ENCODE peak calls at places on chromosomes 2 and 18, in six cellular contexts. One of them, this sample, is unnamed.

GRCh38 chr18:31679133-31679731 is 5.1 kb downstream of the B4GALT6 start:
- DNase-seq in bronchial epithelial cell: peak; percentile 96
- DNase-seq in Karpas-422: no peak
- DNase-seq in psoas muscle: no peak
- DNase-seq in lung: no peak
- DNase-seq in Peyer's patch: no peak
- DNase-seq in this sample: no peak

GRCh38 chr2:112814278-112814677 is 22.3 kb downstream of the IL1B start:
- DNase-seq in psoas muscle: no peak
- DNase-seq in bronchial epithelial cell: peak; percentile 97
- DNase-seq in Karpas-422: no peak
- DNase-seq in lung: no peak
- DNase-seq in Peyer's patch: no peak
- DNase-seq in this sample: no peak

GRCh38 chr2:126761256-126761980 is 105.5 kb downstream of the GYPC start:
- DNase-seq in psoas muscle: no peak
- DNase-seq in Peyer's patch: no peak
- DNase-seq in Karpas-422: no peak
- DNase-seq in bronchial epithelial cell: no peak
- DNase-seq in lung: no peak
- DNase-seq in this sample: no peak

GRCh38 chr2:33457588-33458247 is 18.7 kb upstream of the RASGRP3 start:
- DNase-seq in Karpas-422: no peak
- DNase-seq in psoas muscle: peak; percentile 36
- DNase-seq in Peyer's patch: no peak
- DNase-seq in bronchial epithelial cell: no peak
- DNase-seq in lung: no peak
- DNase-seq in this sample: no peak

GRCh38 chr2:40511661-40512213 is 59.8 kb upstream of the SLC8A1 start:
- DNase-seq in bronchial epithelial cell: no peak
- DNase-seq in lung: peak; percentile 30
- DNase-seq in Peyer's patch: no peak
- DNase-seq in Karpas-422: no peak
- DNase-seq in psoas muscle: peak; percentile 18
- DNase-seq in this sample: no peak

GRCh38 chr2:170712653-170713279 is 2.4 kb upstream of the SP5 start:
- DNase-seq in bronchial epithelial cell: no peak
- DNase-seq in lung: no peak
- DNase-seq in Karpas-422: no peak
- DNase-seq in psoas muscle: no peak
- DNase-seq in Peyer's patch: no peak
- DNase-seq in this sample: no peak

GRCh38 chr2:12046641-12047040 is 300.2 kb downstream of the LPIN1 start:
- DNase-seq in Peyer's patch: no peak
- DNase-seq in Karpas-422: peak; percentile 62
- DNase-seq in lung: no peak
- DNase-seq in bronchial epithelial cell: peak; percentile 52
- DNase-seq in psoas muscle: no peak
- DNase-seq in this sample: no peak

GRCh38 chr2:9095690-9096089 is 92.2 kb upstream of the MBOAT2 start:
- DNase-seq in psoas muscle: peak; percentile 34
- DNase-seq in lung: peak; percentile 48
- DNase-seq in Peyer's patch: peak; percentile 66
- DNase-seq in Karpas-422: no peak
- DNase-seq in bronchial epithelial cell: no peak
- DNase-seq in this sample: no peak

GRCh38 chr18:67425724-67426123 is 90.8 kb downstream of the DSEL start:
- DNase-seq in bronchial epithelial cell: peak; percentile 99
- DNase-seq in Karpas-422: no peak
- DNase-seq in lung: no peak
- DNase-seq in Peyer's patch: no peak
- DNase-seq in psoas muscle: no peak
- DNase-seq in this sample: no peak

GRCh38 chr2:165401285-165401852 is 68.1 kb upstream of the CSRNP3 start:
- DNase-seq in psoas muscle: no peak
- DNase-seq in bronchial epithelial cell: peak; percentile 71
- DNase-seq in Peyer's patch: no peak
- DNase-seq in Karpas-422: peak; percentile 85
- DNase-seq in lung: no peak
- DNase-seq in this sample: no peak

GRCh38 chr2:179377296-179377695 is 112.7 kb upstream of the SESTD1 start:
- DNase-seq in lung: no peak
- DNase-seq in Peyer's patch: no peak
- DNase-seq in Karpas-422: peak; percentile 23
- DNase-seq in bronchial epithelial cell: no peak
- DNase-seq in psoas muscle: no peak
- DNase-seq in this sample: no peak

GRCh38 chr18:65215865-65216466 is 534.8 kb upstream of the CDH7 start:
- DNase-seq in bronchial epithelial cell: no peak
- DNase-seq in psoas muscle: no peak
- DNase-seq in lung: no peak
- DNase-seq in Karpas-422: no peak
- DNase-seq in Peyer's patch: no peak
- DNase-seq in this sample: no peak

GRCh38 chr2:138502253-138503086 is 900 bp downstream of the SPOPL start:
- DNase-seq in Peyer's patch: no peak
- DNase-seq in Karpas-422: peak; percentile 68
- DNase-seq in bronchial epithelial cell: peak; percentile 34
- DNase-seq in lung: no peak
- DNase-seq in psoas muscle: no peak
- DNase-seq in this sample: no peak

GRCh38 chr2:171966268-171966667 is 33.5 kb upstream of the METAP1D start:
- DNase-seq in lung: no peak
- DNase-seq in bronchial epithelial cell: no peak
- DNase-seq in psoas muscle: no peak
- DNase-seq in Karpas-422: no peak
- DNase-seq in Peyer's patch: no peak
- DNase-seq in this sample: no peak

GRCh38 chr18:12479982-12480381 is 72.3 kb downstream of the PRELID3A start:
- DNase-seq in Karpas-422: no peak
- DNase-seq in lung: no peak
- DNase-seq in bronchial epithelial cell: no peak
- DNase-seq in Peyer's patch: no peak
- DNase-seq in psoas muscle: no peak
- DNase-seq in this sample: no peak

DNA sequence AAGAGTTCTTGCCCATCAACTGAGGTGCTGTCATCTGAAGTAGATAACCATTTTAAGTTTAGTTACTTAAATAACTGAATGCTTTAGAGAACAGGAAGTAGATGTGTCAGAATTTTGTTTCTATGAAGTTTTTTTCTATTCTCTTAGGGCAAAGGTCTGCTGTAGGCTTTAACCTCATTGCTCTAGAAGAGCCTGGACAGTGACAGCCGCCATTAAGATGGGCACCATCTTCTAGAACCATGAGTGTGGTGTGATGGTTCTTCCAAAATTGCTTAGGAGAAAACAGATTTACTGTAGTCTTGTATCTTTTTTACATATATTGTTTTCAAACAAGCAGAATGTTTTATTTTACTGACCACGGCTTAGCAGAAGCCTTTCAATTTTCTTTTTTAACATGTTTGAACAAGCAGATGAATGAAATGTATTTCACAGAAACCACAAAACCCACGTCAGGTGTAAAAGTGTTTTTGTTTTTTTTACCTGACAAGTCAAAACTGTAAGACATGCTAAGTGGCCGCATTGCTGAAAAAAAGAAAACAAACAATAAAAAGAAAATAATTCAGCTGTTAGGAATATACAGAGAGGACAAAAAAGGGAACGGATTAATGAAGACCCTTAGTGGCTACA is 77.9 kb downstream of the PRELID3A start:
- DNase-seq in psoas muscle: no peak
- DNase-seq in bronchial epithelial cell: peak; percentile 74
- DNase-seq in Karpas-422: no peak
- DNase-seq in Peyer's patch: no peak
- DNase-seq in lung: no peak
- DNase-seq in this sample: no peak
- H3K36me3 ChIP-seq in psoas muscle: no peaks in the 10 kb centered on the region
- H3K36me3 ChIP-seq in bronchial epithelial cell: no peaks in the 10 kb centered on the region
- H3K36me3 ChIP-seq in Karpas-422: no peaks in the 10 kb centered on the region
- H3K36me3 ChIP-seq in Peyer's patch: no peaks in the 10 kb centered on the region
- H3K36me3 ChIP-seq in lung: peaks cover 4% of the 10 kb centered on the region
- H3K36me3 ChIP-seq in this sample: peaks cover 4% of the 10 kb centered on the region

GRCh38 chr2:96548558-96549465 is 12.3 kb downstream of the ARID5A start:
- DNase-seq in Peyer's patch: no peak
- DNase-seq in Karpas-422: no peak
- DNase-seq in bronchial epithelial cell: no peak
- DNase-seq in psoas muscle: no peak
- DNase-seq in lung: no peak
- DNase-seq in this sample: no peak

GRCh38 chr2:96549967-96550786 is 13.6 kb downstream of the ARID5A start:
- DNase-seq in Peyer's patch: peak; percentile 87
- DNase-seq in bronchial epithelial cell: no peak
- DNase-seq in lung: no peak
- DNase-seq in Karpas-422: peak; percentile 83
- DNase-seq in psoas muscle: peak; percentile 64
- DNase-seq in this sample: no peak

GRCh38 chr2:96550787-96551604 is 14.4 kb downstream of the ARID5A start:
- DNase-seq in Peyer's patch: no peak
- DNase-seq in lung: no peak
- DNase-seq in Karpas-422: no peak
- DNase-seq in psoas muscle: no peak
- DNase-seq in bronchial epithelial cell: no peak
- DNase-seq in this sample: no peak

GRCh38 chr2:96547751-96548161 is 11.2 kb downstream of the ARID5A start:
- DNase-seq in Peyer's patch: no peak
- DNase-seq in Karpas-422: no peak
- DNase-seq in bronchial epithelial cell: no peak
- DNase-seq in psoas muscle: no peak
- DNase-seq in lung: no peak
- DNase-seq in this sample: no peak

GRCh38 chr2:96549466-96549785 is 12.9 kb downstream of the ARID5A start:
- DNase-seq in Karpas-422: no peak
- DNase-seq in bronchial epithelial cell: no peak
- DNase-seq in lung: no peak
- DNase-seq in psoas muscle: no peak
- DNase-seq in Peyer's patch: no peak
- DNase-seq in this sample: no peak
- H3K36me3 ChIP-seq in Karpas-422: no peaks in the 10 kb centered on the region
- H3K36me3 ChIP-seq in bronchial epithelial cell: peaks cover 3% of the 10 kb centered on the region
- H3K36me3 ChIP-seq in lung: no peaks in the 10 kb centered on the region
- H3K36me3 ChIP-seq in psoas muscle: no peaks in the 10 kb centered on the region
- H3K36me3 ChIP-seq in Peyer's patch: peaks cover 41% of the 10 kb centered on the region
- H3K36me3 ChIP-seq in this sample: peaks cover 56% of the 10 kb centered on the region

GRCh38 chr2:124879615-124880014 is 854.5 kb downstream of the CNTNAP5 start:
- DNase-seq in bronchial epithelial cell: no peak
- DNase-seq in Karpas-422: no peak
- DNase-seq in psoas muscle: no peak
- DNase-seq in Peyer's patch: no peak
- DNase-seq in lung: no peak
- DNase-seq in this sample: no peak
- H3K36me3 ChIP-seq in bronchial epithelial cell: no peaks in the 10 kb centered on the region
- H3K36me3 ChIP-seq in Karpas-422: no peaks in the 10 kb centered on the region
- H3K36me3 ChIP-seq in psoas muscle: no peaks in the 10 kb centered on the region
- H3K36me3 ChIP-seq in Peyer's patch: no peaks in the 10 kb centered on the region
- H3K36me3 ChIP-seq in lung: no peaks in the 10 kb centered on the region
- H3K36me3 ChIP-seq in this sample: no peaks in the 10 kb centered on the region

DNA sequence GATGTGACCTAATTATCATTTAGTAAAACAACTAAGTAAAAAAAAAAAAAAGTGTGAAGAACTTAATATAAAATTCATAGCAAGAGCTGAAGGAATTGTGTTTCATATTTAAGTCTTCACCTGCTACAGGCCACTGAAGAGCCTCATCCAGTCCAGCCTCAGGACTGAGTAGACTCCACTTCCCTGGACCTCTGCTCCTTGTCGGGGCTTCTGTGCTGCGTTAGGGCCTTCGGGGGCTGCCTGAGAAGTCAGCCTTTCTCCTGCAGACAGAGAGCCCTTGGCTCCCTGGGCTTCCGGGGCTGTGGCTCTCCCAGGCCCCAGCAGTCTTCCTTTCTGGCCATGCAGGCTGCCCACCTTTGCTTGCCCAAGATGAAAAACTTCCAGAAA is 95.5 kb downstream of the MTCL1 start:
- DNase-seq in psoas muscle: no peak
- DNase-seq in lung: no peak
- DNase-seq in Peyer's patch: no peak
- DNase-seq in bronchial epithelial cell: no peak
- DNase-seq in Karpas-422: no peak
- DNase-seq in this sample: no peak
- H3K36me3 ChIP-seq in psoas muscle: no peaks in the 10 kb centered on the region
- H3K36me3 ChIP-seq in lung: no peaks in the 10 kb centered on the region
- H3K36me3 ChIP-seq in Peyer's patch: no peaks in the 10 kb centered on the region
- H3K36me3 ChIP-seq in bronchial epithelial cell: peaks cover 4% of the 10 kb centered on the region
- H3K36me3 ChIP-seq in Karpas-422: no peaks in the 10 kb centered on the region
- H3K36me3 ChIP-seq in this sample: no peaks in the 10 kb centered on the region

GRCh38 chr2:136375017-136375901 is 257.3 kb upstream of the CXCR4 start:
- DNase-seq in lung: no peak
- DNase-seq in Karpas-422: no peak
- DNase-seq in bronchial epithelial cell: peak; percentile 79
- DNase-seq in psoas muscle: no peak
- DNase-seq in Peyer's patch: no peak
- DNase-seq in this sample: peak; percentile 70

GRCh38 chr2:136377423-136378382 is 259.8 kb upstream of the CXCR4 start:
- DNase-seq in bronchial epithelial cell: no peak
- DNase-seq in Peyer's patch: no peak
- DNase-seq in Karpas-422: no peak
- DNase-seq in psoas muscle: no peak
- DNase-seq in lung: no peak
- DNase-seq in this sample: peak; percentile 82

GRCh38 chr2:136376798-136377211 is 258.9 kb upstream of the CXCR4 start:
- DNase-seq in Karpas-422: no peak
- DNase-seq in psoas muscle: no peak
- DNase-seq in bronchial epithelial cell: no peak
- DNase-seq in lung: no peak
- DNase-seq in Peyer's patch: no peak
- DNase-seq in this sample: peak; percentile 45

GRCh38 chr2:136376211-136376610 is 258.3 kb upstream of the CXCR4 start:
- DNase-seq in Karpas-422: no peak
- DNase-seq in bronchial epithelial cell: no peak
- DNase-seq in lung: no peak
- DNase-seq in Peyer's patch: no peak
- DNase-seq in psoas muscle: no peak
- DNase-seq in this sample: peak; percentile 80

GRCh38 chr2:136373035-136373434 is 255.1 kb upstream of the CXCR4 start:
- DNase-seq in Karpas-422: no peak
- DNase-seq in lung: no peak
- DNase-seq in psoas muscle: no peak
- DNase-seq in bronchial epithelial cell: no peak
- DNase-seq in Peyer's patch: no peak
- DNase-seq in this sample: peak; percentile 42
- H3K36me3 ChIP-seq in Karpas-422: no peaks in the 10 kb centered on the region
- H3K36me3 ChIP-seq in lung: no peaks in the 10 kb centered on the region
- H3K36me3 ChIP-seq in psoas muscle: no peaks in the 10 kb centered on the region
- H3K36me3 ChIP-seq in bronchial epithelial cell: no peaks in the 10 kb centered on the region
- H3K36me3 ChIP-seq in Peyer's patch: no peaks in the 10 kb centered on the region
- H3K36me3 ChIP-seq in this sample: no peaks in the 10 kb centered on the region